ENCODE peak calls at places on chromosomes 2 and 18, in eight cellular contexts. One of them, this sample, is unnamed.

GRCh38 chr2:69181806-69182427 is 168.9 kb downstream of the ANTXR1 start:
- DNase-seq in upper lobe of left lung: no peak
- DNase-seq in mammary epithelial cell: no peak
- DNase-seq in PC-9: no peak
- DNase-seq in upper lobe of right lung: no peak
- DNase-seq in cardiac muscle cell: no peak
- DNase-seq in tibial artery: no peak
- DNase-seq in WERI-Rb-1: no peak
- DNase-seq in this sample: no peak

GRCh38 chr2:157056200-157056676 is 201.3 kb upstream of the GALNT5 start:
- DNase-seq in upper lobe of left lung: no peak
- DNase-seq in mammary epithelial cell: peak; percentile 68
- DNase-seq in PC-9: no peak
- DNase-seq in upper lobe of right lung: no peak
- DNase-seq in cardiac muscle cell: peak; percentile 79
- DNase-seq in tibial artery: no peak
- DNase-seq in WERI-Rb-1: no peak
- DNase-seq in this sample: no peak

GRCh38 chr2:119282966-119283511 is 59.4 kb downstream of the STEAP3 start:
- DNase-seq in upper lobe of left lung: peak; percentile 57
- DNase-seq in mammary epithelial cell: peak; percentile 10
- DNase-seq in PC-9: no peak
- DNase-seq in upper lobe of right lung: peak; percentile 73
- DNase-seq in cardiac muscle cell: no peak
- DNase-seq in tibial artery: no peak
- DNase-seq in WERI-Rb-1: no peak
- DNase-seq in this sample: no peak

GRCh38 chr2:148999451-148999891 is 39.0 kb upstream of the LYPD6B start:
- DNase-seq in upper lobe of left lung: no peak
- DNase-seq in mammary epithelial cell: no peak
- DNase-seq in PC-9: no peak
- DNase-seq in upper lobe of right lung: no peak
- DNase-seq in cardiac muscle cell: no peak
- DNase-seq in tibial artery: no peak
- DNase-seq in WERI-Rb-1: no peak
- DNase-seq in this sample: no peak

GRCh38 chr2:53609561-53609960 is 158.0 kb upstream of the CHAC2 start:
- DNase-seq in upper lobe of left lung: no peak
- DNase-seq in mammary epithelial cell: no peak
- DNase-seq in PC-9: no peak
- DNase-seq in upper lobe of right lung: no peak
- DNase-seq in cardiac muscle cell: no peak
- DNase-seq in tibial artery: no peak
- DNase-seq in WERI-Rb-1: no peak
- DNase-seq in this sample: no peak

GRCh38 chr2:164835302-164835701 is 6.3 kb downstream of the COBLL1 start:
- DNase-seq in upper lobe of left lung: no peak
- DNase-seq in mammary epithelial cell: no peak
- DNase-seq in PC-9: no peak
- DNase-seq in upper lobe of right lung: no peak
- DNase-seq in cardiac muscle cell: no peak
- DNase-seq in tibial artery: no peak
- DNase-seq in WERI-Rb-1: no peak
- DNase-seq in this sample: no peak

GRCh38 chr2:127321306-127321705 is 27.4 kb upstream of the ERCC3 start:
- DNase-seq in upper lobe of left lung: no peak
- DNase-seq in mammary epithelial cell: no peak
- DNase-seq in PC-9: no peak
- DNase-seq in upper lobe of right lung: no peak
- DNase-seq in cardiac muscle cell: peak; percentile 6
- DNase-seq in tibial artery: no peak
- DNase-seq in WERI-Rb-1: no peak
- DNase-seq in this sample: no peak

GRCh38 chr2:240892925-240893324 is 3.0 kb downstream of the MAB21L4 start:
- DNase-seq in upper lobe of left lung: no peak
- DNase-seq in mammary epithelial cell: no peak
- DNase-seq in PC-9: no peak
- DNase-seq in upper lobe of right lung: no peak
- DNase-seq in cardiac muscle cell: no peak
- DNase-seq in tibial artery: no peak
- DNase-seq in WERI-Rb-1: no peak
- DNase-seq in this sample: no peak

GRCh38 chr2:240983996-240984498 is 14.4 kb upstream of the SNED1 start:
- DNase-seq in upper lobe of left lung: peak; percentile 70
- DNase-seq in mammary epithelial cell: no peak
- DNase-seq in PC-9: no peak
- DNase-seq in upper lobe of right lung: no peak
- DNase-seq in cardiac muscle cell: no peak
- DNase-seq in tibial artery: peak; percentile 57
- DNase-seq in WERI-Rb-1: no peak
- DNase-seq in this sample: no peak

GRCh38 chr2:176140520-176141317 is 10.6 kb upstream of the HOXD4 start:
- DNase-seq in upper lobe of left lung: peak; percentile 92
- DNase-seq in mammary epithelial cell: peak; percentile 53
- DNase-seq in PC-9: no peak
- DNase-seq in upper lobe of right lung: peak; percentile 85
- DNase-seq in cardiac muscle cell: peak; percentile 78
- DNase-seq in tibial artery: peak; percentile 85
- DNase-seq in WERI-Rb-1: peak; percentile 74
- DNase-seq in this sample: no peak
- H3K27ac ChIP-seq in upper lobe of left lung: no peak overlapping the region
- H3K27ac ChIP-seq in mammary epithelial cell: no peak overlapping the region
- H3K27ac ChIP-seq in PC-9: no peak overlapping the region
- H3K27ac ChIP-seq in upper lobe of right lung: no peak overlapping the region
- H3K27ac ChIP-seq in cardiac muscle cell: no peak overlapping the region
- H3K27ac ChIP-seq in tibial artery: peak overlapping the region; percentile 57
- H3K27ac ChIP-seq in WERI-Rb-1: peak overlapping the region; percentile 52
- H3K27ac ChIP-seq in this sample: no peak overlapping the region

GRCh38 chr2:101006065-101006715 is 4.1 kb downstream of the RPL31 start:
- DNase-seq in upper lobe of left lung: no peak
- DNase-seq in mammary epithelial cell: no peak
- DNase-seq in PC-9: no peak
- DNase-seq in upper lobe of right lung: no peak
- DNase-seq in cardiac muscle cell: no peak
- DNase-seq in tibial artery: no peak
- DNase-seq in WERI-Rb-1: no peak
- DNase-seq in this sample: no peak
- H3K4me3 ChIP-seq in upper lobe of left lung: no peak overlapping the region
- H3K4me3 ChIP-seq in mammary epithelial cell: no peak overlapping the region
- H3K4me3 ChIP-seq in PC-9: no peak overlapping the region
- H3K4me3 ChIP-seq in upper lobe of right lung: no peak overlapping the region
- H3K4me3 ChIP-seq in cardiac muscle cell: no peak overlapping the region
- H3K4me3 ChIP-seq in tibial artery: no peak overlapping the region
- H3K4me3 ChIP-seq in WERI-Rb-1: no peak overlapping the region
- H3K4me3 ChIP-seq in this sample: no peak overlapping the region

GRCh38 chr2:189178007-189178406 is 1.6 kb downstream of the COL5A2 start:
- DNase-seq in upper lobe of left lung: no peak
- DNase-seq in mammary epithelial cell: peak; percentile 9
- DNase-seq in PC-9: no peak
- DNase-seq in upper lobe of right lung: no peak
- DNase-seq in cardiac muscle cell: peak; percentile 58
- DNase-seq in tibial artery: no peak
- DNase-seq in WERI-Rb-1: no peak
- DNase-seq in this sample: no peak
- TF ChIP-seq CTCF in upper lobe of left lung: no peak
- TF ChIP-seq CTCF in mammary epithelial cell: peak; percentile 12
- TF ChIP-seq CTCF in PC-9: peak; percentile 10
- TF ChIP-seq CTCF in upper lobe of right lung: peak; percentile 38
- TF ChIP-seq CTCF in cardiac muscle cell: peak; percentile 48
- TF ChIP-seq CTCF in tibial artery: no peak
- TF ChIP-seq CTCF in WERI-Rb-1: no peak
- TF ChIP-seq CTCF in this sample: no peak

DNA sequence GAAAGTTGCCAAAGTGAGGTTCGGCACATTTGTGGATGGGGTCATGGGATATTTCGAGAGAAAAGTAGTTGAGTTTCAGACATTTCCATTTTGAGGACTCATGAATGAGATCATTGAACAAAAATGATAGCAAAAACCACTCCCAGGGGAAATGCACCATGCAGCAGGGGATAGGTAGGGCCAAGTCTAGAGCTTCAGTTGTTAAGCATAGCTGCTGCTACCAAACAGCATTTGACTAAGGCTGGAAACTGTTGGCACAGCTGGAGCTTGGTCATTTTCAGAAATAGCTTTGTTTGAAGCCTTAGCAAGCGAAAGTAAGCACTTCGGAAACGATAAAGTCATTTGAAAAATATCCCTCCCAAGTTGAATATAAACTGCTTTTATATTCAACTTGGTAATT is 431.8 kb downstream of the SOCS6 start:
- DNase-seq in upper lobe of left lung: no peak
- DNase-seq in mammary epithelial cell: no peak
- DNase-seq in PC-9: no peak
- DNase-seq in upper lobe of right lung: no peak
- DNase-seq in cardiac muscle cell: no peak
- DNase-seq in tibial artery: no peak
- DNase-seq in WERI-Rb-1: no peak
- DNase-seq in this sample: no peak
- H3K27ac ChIP-seq in upper lobe of left lung: no peak overlapping the region
- H3K27ac ChIP-seq in mammary epithelial cell: no peak overlapping the region
- H3K27ac ChIP-seq in PC-9: no peak overlapping the region
- H3K27ac ChIP-seq in upper lobe of right lung: no peak overlapping the region
- H3K27ac ChIP-seq in cardiac muscle cell: no peak overlapping the region
- H3K27ac ChIP-seq in tibial artery: no peak overlapping the region
- H3K27ac ChIP-seq in WERI-Rb-1: no peak overlapping the region
- H3K27ac ChIP-seq in this sample: no peak overlapping the region

GRCh38 chr18:36693931-36694661 is 134.7 kb downstream of the TPGS2 start:
- DNase-seq in upper lobe of left lung: no peak
- DNase-seq in mammary epithelial cell: no peak
- DNase-seq in PC-9: no peak
- DNase-seq in upper lobe of right lung: no peak
- DNase-seq in cardiac muscle cell: no peak
- DNase-seq in tibial artery: no peak
- DNase-seq in WERI-Rb-1: peak; percentile 55
- DNase-seq in this sample: no peak
- H3K4me3 ChIP-seq in upper lobe of left lung: no peak overlapping the region
- H3K4me3 ChIP-seq in mammary epithelial cell: no peak overlapping the region
- H3K4me3 ChIP-seq in PC-9: no peak overlapping the region
- H3K4me3 ChIP-seq in upper lobe of right lung: no peak overlapping the region
- H3K4me3 ChIP-seq in cardiac muscle cell: no peak overlapping the region
- H3K4me3 ChIP-seq in tibial artery: no peak overlapping the region
- H3K4me3 ChIP-seq in WERI-Rb-1: no peak overlapping the region
- H3K4me3 ChIP-seq in this sample: peak overlapping the region; percentile 4

GRCh38 chr2:1613731-1614354 is 130.5 kb downstream of the PXDN start:
- DNase-seq in upper lobe of left lung: no peak
- DNase-seq in mammary epithelial cell: peak; percentile 49
- DNase-seq in PC-9: no peak
- DNase-seq in upper lobe of right lung: peak; percentile 27
- DNase-seq in cardiac muscle cell: peak; percentile 54
- DNase-seq in tibial artery: no peak
- DNase-seq in WERI-Rb-1: no peak
- DNase-seq in this sample: no peak
- TF ChIP-seq CTCF in upper lobe of left lung: no peak
- TF ChIP-seq CTCF in mammary epithelial cell: no peak
- TF ChIP-seq CTCF in PC-9: no peak
- TF ChIP-seq CTCF in upper lobe of right lung: no peak
- TF ChIP-seq CTCF in cardiac muscle cell: peak; percentile 28
- TF ChIP-seq CTCF in tibial artery: no peak
- TF ChIP-seq CTCF in WERI-Rb-1: no peak
- TF ChIP-seq CTCF in this sample: no peak

GRCh38 chr2:183680573-183680972 is 556.3 kb downstream of the NUP35 start:
- DNase-seq in upper lobe of left lung: no peak
- DNase-seq in mammary epithelial cell: no peak
- DNase-seq in PC-9: no peak
- DNase-seq in upper lobe of right lung: no peak
- DNase-seq in cardiac muscle cell: no peak
- DNase-seq in tibial artery: no peak
- DNase-seq in WERI-Rb-1: no peak
- DNase-seq in this sample: no peak

GRCh38 chr2:183684686-183685085 is 560.4 kb downstream of the NUP35 start:
- DNase-seq in upper lobe of left lung: no peak
- DNase-seq in mammary epithelial cell: no peak
- DNase-seq in PC-9: no peak
- DNase-seq in upper lobe of right lung: no peak
- DNase-seq in cardiac muscle cell: no peak
- DNase-seq in tibial artery: no peak
- DNase-seq in WERI-Rb-1: no peak
- DNase-seq in this sample: no peak

GRCh38 chr2:183678908-183679307 is 554.7 kb downstream of the NUP35 start:
- DNase-seq in upper lobe of left lung: no peak
- DNase-seq in mammary epithelial cell: no peak
- DNase-seq in PC-9: no peak
- DNase-seq in upper lobe of right lung: no peak
- DNase-seq in cardiac muscle cell: no peak
- DNase-seq in tibial artery: no peak
- DNase-seq in WERI-Rb-1: no peak
- DNase-seq in this sample: no peak
- H3K27ac ChIP-seq in upper lobe of left lung: no peak overlapping the region
- H3K27ac ChIP-seq in mammary epithelial cell: no peak overlapping the region
- H3K27ac ChIP-seq in PC-9: no peak overlapping the region
- H3K27ac ChIP-seq in upper lobe of right lung: no peak overlapping the region
- H3K27ac ChIP-seq in cardiac muscle cell: no peak overlapping the region
- H3K27ac ChIP-seq in tibial artery: no peak overlapping the region
- H3K27ac ChIP-seq in WERI-Rb-1: no peak overlapping the region
- H3K27ac ChIP-seq in this sample: no peak overlapping the region

GRCh38 chr18:13581055-13581454 is 145.3 kb downstream of the FAM210A start:
- DNase-seq in upper lobe of left lung: no peak
- DNase-seq in mammary epithelial cell: no peak
- DNase-seq in PC-9: no peak
- DNase-seq in upper lobe of right lung: no peak
- DNase-seq in cardiac muscle cell: no peak
- DNase-seq in tibial artery: no peak
- DNase-seq in WERI-Rb-1: no peak
- DNase-seq in this sample: no peak
- H3K4me3 ChIP-seq in upper lobe of left lung: no peak overlapping the region
- H3K4me3 ChIP-seq in mammary epithelial cell: no peak overlapping the region
- H3K4me3 ChIP-seq in PC-9: no peak overlapping the region
- H3K4me3 ChIP-seq in upper lobe of right lung: no peak overlapping the region
- H3K4me3 ChIP-seq in cardiac muscle cell: no peak overlapping the region
- H3K4me3 ChIP-seq in tibial artery: no peak overlapping the region
- H3K4me3 ChIP-seq in WERI-Rb-1: no peak overlapping the region
- H3K4me3 ChIP-seq in this sample: no peak overlapping the region

This sample was measured in coronary artery.